ENCODE peak calls at places on chromosomes 16 and 17, in eight cellular contexts. S is naive thymus-derived CD4-positive, alpha-beta T cell; W is psoas muscle; R is breast epithelium; Q is adrenal gland; X is GM12878; K is CD8-positive, alpha-beta memory T cell; T is heart right ventricle. N is an unnamed sample.

GRCh38 chr17:65218261-65218660 is 81.1 kb downstream of the RGS9 start:
- DNase-seq in S (no peak), W (no peak), R (no peak), Q (no peak), X (no peak), K (no peak), T (no peak), N (no peak)

GRCh38 chr17:7982171-7982570 is 20.2 kb upstream of the GUCY2D start:
- DNase-seq in S (no peak), W (no peak), R (no peak), Q (no peak), X (no peak), K (no peak), T (no peak), N (no peak)

GRCh38 chr17:17681744-17682292 is 560 bp downstream of the RAI1 start:
- DNase-seq in S (peak), W (peak), R (no peak), Q (no peak), X (no peak), K (peak), T (peak), N (peak)

GRCh38 chr17:2174471-2175293 is 119.8 kb downstream of the HIC1 start:
- DNase-seq in S (no peak), W (peak), R (no peak), Q (peak), X (no peak), K (no peak), T (peak), N (no peak)

GRCh38 chr17:27956601-27957445 is 63.7 kb upstream of the LYRM9 start:
- DNase-seq in S (no peak), W (no peak), R (peak), Q (peak), X (no peak), K (no peak), T (no peak), N (peak)

GRCh38 chr17:79916991-79917901 is 78.0 kb upstream of the CBX4 start:
- DNase-seq in S (no peak), W (peak), R (no peak), Q (no peak), X (no peak), K (no peak), T (no peak), N (no peak)

GRCh38 chr17:33551075-33551474 is 258.0 kb upstream of the ASIC2 start:
- DNase-seq in S (no peak), W (no peak), R (no peak), Q (no peak), X (no peak), K (no peak), T (no peak), N (no peak)

GRCh38 chr16:21260870-21261791 is 17.0 kb downstream of the CRYM start:
- DNase-seq in S (no peak), W (no peak), R (no peak), Q (peak), X (no peak), K (no peak), T (no peak), N (peak)

GRCh38 chr17:60094754-60095153 is 16.0 kb upstream of the HEATR6 start:
- DNase-seq in S (no peak), W (no peak), R (no peak), Q (no peak), X (no peak), K (no peak), T (no peak), N (no peak)

GRCh38 chr16:29009050-29009837 is 24.4 kb downstream of the LAT start:
- DNase-seq in S (no peak), W (no peak), R (no peak), Q (no peak), X (no peak), K (no peak), T (no peak), N (no peak)

GRCh38 chr17:59706900-59707181 is 389 bp downstream of the PTRH2 start:
- DNase-seq in S (no peak), W (no peak), R (no peak), Q (no peak), X (no peak), K (no peak), T (no peak), N (no peak)

GRCh38 chr17:31327534-31328526 is 6.4 kb upstream of the EVI2A start:
- DNase-seq in S (no peak), W (no peak), R (no peak), Q (no peak), X (no peak), K (no peak), T (no peak), N (no peak)

GRCh38 chr17:55577687-55578086 is 66.4 kb upstream of the SMIM36 start:
- DNase-seq in S (peak), W (peak), R (no peak), Q (no peak), X (no peak), K (peak), T (peak), N (no peak)

GRCh38 chr17:62653002-62653830 is 25.7 kb downstream of the MRC2 start:
- DNase-seq in S (peak), W (peak), R (peak), Q (peak), X (peak), K (peak), T (peak), N (peak)

GRCh38 chr17:62819511-62820221 is 11.6 kb upstream of the MARCHF10 start:
- DNase-seq in S (no peak), W (peak), R (peak), Q (peak), X (no peak), K (no peak), T (peak), N (peak)

GRCh38 chr17:13311301-13311700 is 290.4 kb downstream of the HS3ST3A1 start:
- DNase-seq in S (no peak), W (no peak), R (peak), Q (no peak), X (no peak), K (no peak), T (no peak), N (no peak)

GRCh38 chr17:52957411-52957810 is 798.9 kb upstream of the CA10 start:
- DNase-seq in S (no peak), W (no peak), R (no peak), Q (no peak), X (no peak), K (no peak), T (no peak), N (no peak)

GRCh38 chr17:10792156-10792555 is 11.7 kb downstream of the TMEM238L start:
- DNase-seq in S (no peak), W (peak), R (peak), Q (no peak), X (no peak), K (no peak), T (no peak), N (no peak)

GRCh38 chr16:72468582-72468981 is 296.6 kb upstream of the PMFBP1 start:
- DNase-seq in S (no peak), W (no peak), R (no peak), Q (no peak), X (no peak), K (no peak), T (no peak), N (no peak)

GRCh38 chr17:46099865-46100264 is 93.4 kb downstream of the KANSL1 start:
- DNase-seq in S (no peak), W (no peak), R (no peak), Q (no peak), X (no peak), K (no peak), T (no peak), N (no peak)

GRCh38 chr16:52705192-52705591 is 158.2 kb upstream of the TOX3 start:
- DNase-seq in S (no peak), W (no peak), R (no peak), Q (no peak), X (no peak), K (no peak), T (no peak), N (peak)

GRCh38 chr16:79372504-79373184 is 227.9 kb downstream of the MAF start:
- DNase-seq in S (no peak), W (no peak), R (no peak), Q (peak), X (no peak), K (no peak), T (no peak), N (no peak)

GRCh38 chr16:2990891-2991290 is 10.6 kb upstream of the PKMYT1 start:
- DNase-seq in S (no peak), W (no peak), R (no peak), Q (no peak), X (no peak), K (no peak), T (no peak), N (no peak)

GRCh38 chr16:3739636-3740035 is 22.3 kb upstream of the TRAP1 start:
- DNase-seq in S (no peak), W (no peak), R (no peak), Q (no peak), X (no peak), K (no peak), T (no peak), N (no peak)

GRCh38 chr17:63450551-63450950 is 4.4 kb upstream of the CYB561 start:
- DNase-seq in S (no peak), W (no peak), R (no peak), Q (peak), X (no peak), K (no peak), T (no peak), N (no peak)

GRCh38 chr17:37239690-37240344 is 136.0 kb upstream of the C17orf78 start:
- DNase-seq in S (peak), W (no peak), R (no peak), Q (peak), X (no peak), K (no peak), T (no peak), N (peak)

GRCh38 chr16:26078971-26079370 is 387.2 kb downstream of the HS3ST4 start:
- DNase-seq in S (no peak), W (no peak), R (no peak), Q (no peak), X (no peak), K (no peak), T (no peak), N (peak)

GRCh38 chr17:78818932-78819331 is 21.7 kb downstream of the USP36 start:
- DNase-seq in S (peak), W (peak), R (no peak), Q (no peak), X (no peak), K (peak), T (no peak), N (peak)

GRCh38 chr17:82452162-82452561 is 1.6 kb upstream of the CYBC1 start:
- DNase-seq in S (no peak), W (no peak), R (no peak), Q (no peak), X (no peak), K (no peak), T (no peak), N (no peak)

GRCh38 chr17:869067-869466 is 86.9 kb downstream of the MRM3 start:
- DNase-seq in S (no peak), W (peak), R (no peak), Q (peak), X (no peak), K (no peak), T (peak), N (no peak)

GRCh38 chr16:20740901-20741491 is 622 bp downstream of the THUMPD1 start:
- DNase-seq in S (peak), W (peak), R (peak), Q (peak), X (peak), K (peak), T (peak), N (peak)

GRCh38 chr17:44095647-44096496 is 25.3 kb downstream of the G6PC3 start:
- DNase-seq in S (no peak), W (peak), R (no peak), Q (peak), X (no peak), K (no peak), T (peak), N (peak)

GRCh38 chr17:79658811-79659207 is 48.0 kb upstream of the RBFOX3 start:
- DNase-seq in S (no peak), W (no peak), R (no peak), Q (no peak), X (no peak), K (no peak), T (no peak), N (peak)

GRCh38 chr17:29918922-29919856 is 10.8 kb downstream of the SSH2 start:
- DNase-seq in S (no peak), W (no peak), R (no peak), Q (no peak), X (no peak), K (no peak), T (no peak), N (no peak)

GRCh38 chr16:51636913-51637743 is 486.1 kb upstream of the SALL1 start:
- DNase-seq in S (no peak), W (no peak), R (no peak), Q (no peak), X (no peak), K (no peak), T (no peak), N (peak)

DNA sequence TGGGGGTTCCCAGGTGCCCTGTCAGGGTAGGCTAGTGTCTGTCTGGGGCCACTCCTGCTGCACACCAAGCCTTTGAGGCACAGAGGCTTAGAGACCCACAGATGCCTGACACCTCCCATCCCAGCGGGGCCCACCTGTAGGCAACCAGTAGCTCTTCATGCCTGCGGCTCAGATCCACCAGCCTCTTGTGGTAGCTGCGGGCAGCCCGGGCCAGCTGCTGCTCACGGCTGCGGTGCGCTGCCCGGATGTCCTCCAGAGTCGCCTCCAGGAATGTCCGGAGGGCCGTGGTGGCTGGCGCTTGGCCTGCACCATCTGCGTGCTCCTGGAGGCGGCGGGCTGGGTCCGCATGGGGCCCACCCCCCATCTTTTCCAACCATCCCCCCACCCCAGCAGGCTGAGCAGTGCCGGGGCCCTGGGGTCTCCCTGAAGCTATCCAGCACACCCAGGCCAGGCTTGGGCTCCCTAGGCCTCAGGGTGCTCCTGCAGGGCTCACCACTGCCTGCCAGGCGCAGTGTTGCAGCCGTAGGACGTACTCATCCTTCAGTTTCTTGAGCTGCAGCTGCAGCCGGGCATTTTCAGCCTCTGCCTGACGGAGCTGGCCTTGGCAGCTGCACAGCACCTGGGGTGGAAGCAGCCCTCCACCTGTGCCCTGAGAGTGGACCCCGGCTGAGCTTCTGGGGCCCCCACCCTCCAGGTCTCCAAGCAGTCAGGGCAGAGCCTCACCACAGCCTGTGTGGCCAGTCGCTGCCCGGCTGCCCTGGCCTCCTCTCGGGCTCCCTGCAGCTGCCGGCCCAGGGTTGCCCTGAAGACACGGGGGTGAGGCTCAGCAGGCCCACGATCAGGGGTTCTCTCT is 1.8 kb downstream of the CCDC78 start:
- DNase-seq in S (no peak), W (no peak), R (no peak), Q (no peak), X (no peak), K (no peak), T (peak), N (no peak)
- H3K4me3 ChIP-seq in S (no peak), W (no peak), R (no peak), Q (no peak), X (no peak), K (no peak), T (no peak), N (no peak)

GRCh38 chr16:5188318-5189025 is 90.9 kb upstream of the EEF2KMT start:
- DNase-seq in S (no peak), W (no peak), R (no peak), Q (no peak), X (no peak), K (no peak), T (no peak), N (no peak)
- H3K27ac ChIP-seq in S (no peak), W (no peak), R (no peak), Q (no peak), X (no peak), K (no peak), T (no peak), N (no peak)

DNA sequence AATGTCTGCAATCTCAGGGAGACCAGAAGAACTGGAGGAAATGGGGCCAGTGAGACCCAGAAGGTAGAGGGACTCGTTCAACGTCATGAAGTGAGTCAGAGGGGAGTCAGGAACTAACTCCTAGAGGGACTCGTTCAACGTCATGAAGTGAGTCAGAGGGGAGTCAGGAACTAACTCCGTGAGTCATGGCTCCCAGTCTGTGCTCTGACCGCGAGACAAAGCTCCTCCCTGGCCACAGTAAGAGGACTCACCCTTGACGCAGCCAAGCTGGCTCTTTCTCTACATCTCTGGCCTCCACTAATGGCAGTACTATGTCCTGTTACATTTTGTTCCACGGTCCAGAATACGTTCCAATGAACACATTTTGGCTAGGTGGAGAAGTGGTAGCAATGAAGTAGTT is 902.5 kb downstream of the KCNJ2 start:
- DNase-seq in S (no peak), W (no peak), R (no peak), Q (peak), X (no peak), K (no peak), T (no peak), N (peak)
- H3K4me3 ChIP-seq in S (no peak), W (no peak), R (no peak), Q (no peak), X (no peak), K (no peak), T (no peak), N (no peak)

GRCh38 chr17:16322636-16323035 is 30.6 kb downstream of the CENPV start:
- DNase-seq in S (no peak), W (no peak), R (no peak), Q (no peak), X (no peak), K (no peak), T (no peak), N (no peak)

GRCh38 chr17:16327018-16327417 is 26.3 kb downstream of the CENPV start:
- DNase-seq in S (no peak), W (no peak), R (no peak), Q (no peak), X (no peak), K (no peak), T (no peak), N (no peak)

GRCh38 chr17:16319969-16320368 is 33.3 kb downstream of the CENPV start:
- DNase-seq in S (no peak), W (no peak), R (no peak), Q (no peak), X (no peak), K (no peak), T (no peak), N (no peak)

GRCh38 chr17:16328997-16329396 is 24.3 kb downstream of the CENPV start:
- DNase-seq in S (no peak), W (no peak), R (no peak), Q (no peak), X (no peak), K (no peak), T (no peak), N (peak)

DNA sequence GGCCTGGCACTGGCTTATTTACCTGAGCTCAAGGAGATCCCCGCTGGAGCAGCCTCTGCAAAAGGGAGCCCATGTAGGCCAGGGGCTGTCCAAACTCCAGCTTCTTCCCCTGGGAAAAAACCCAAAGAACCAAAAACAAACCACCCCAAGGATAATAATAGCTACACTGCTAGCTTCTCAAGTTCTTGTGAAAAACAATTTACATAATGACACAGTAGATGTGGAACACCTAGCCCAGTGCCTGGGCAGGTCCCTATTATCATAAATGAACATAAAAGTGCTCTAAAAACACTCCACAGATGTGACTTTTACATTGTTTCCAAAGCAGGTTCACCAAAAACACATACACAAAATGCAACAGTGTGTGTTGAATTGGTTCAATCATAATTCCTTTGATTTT is 27.3 kb downstream of the CENPV start:
- DNase-seq in S (no peak), W (no peak), R (no peak), Q (no peak), X (no peak), K (no peak), T (no peak), N (no peak)
- H3K27ac ChIP-seq in S (no peak), W (no peak), R (no peak), Q (no peak), X (no peak), K (no peak), T (no peak), N (no peak)

GRCh38 chr16:85927326-85927725 is 28.4 kb downstream of the IRF8 start:
- DNase-seq in S (no peak), W (no peak), R (no peak), Q (no peak), X (no peak), K (no peak), T (no peak), N (no peak)
- H3K4me3 ChIP-seq in S (no peak), W (no peak), R (no peak), Q (no peak), X (no peak), K (no peak), T (no peak), N (no peak)

GRCh38 chr17:71436479-71436878 is 684.3 kb upstream of the SOX9 start:
- DNase-seq in S (no peak), W (no peak), R (no peak), Q (no peak), X (no peak), K (no peak), T (no peak), N (no peak)

GRCh38 chr17:71440513-71440912 is 680.3 kb upstream of the SOX9 start:
- DNase-seq in S (no peak), W (no peak), R (no peak), Q (no peak), X (no peak), K (no peak), T (no peak), N (no peak)

GRCh38 chr17:71437176-71437575 is 683.6 kb upstream of the SOX9 start:
- DNase-seq in S (no peak), W (no peak), R (no peak), Q (no peak), X (no peak), K (no peak), T (no peak), N (no peak)

GRCh38 chr17:71441098-71441497 is 679.7 kb upstream of the SOX9 start:
- DNase-seq in S (no peak), W (no peak), R (no peak), Q (no peak), X (no peak), K (no peak), T (no peak), N (no peak)

DNA sequence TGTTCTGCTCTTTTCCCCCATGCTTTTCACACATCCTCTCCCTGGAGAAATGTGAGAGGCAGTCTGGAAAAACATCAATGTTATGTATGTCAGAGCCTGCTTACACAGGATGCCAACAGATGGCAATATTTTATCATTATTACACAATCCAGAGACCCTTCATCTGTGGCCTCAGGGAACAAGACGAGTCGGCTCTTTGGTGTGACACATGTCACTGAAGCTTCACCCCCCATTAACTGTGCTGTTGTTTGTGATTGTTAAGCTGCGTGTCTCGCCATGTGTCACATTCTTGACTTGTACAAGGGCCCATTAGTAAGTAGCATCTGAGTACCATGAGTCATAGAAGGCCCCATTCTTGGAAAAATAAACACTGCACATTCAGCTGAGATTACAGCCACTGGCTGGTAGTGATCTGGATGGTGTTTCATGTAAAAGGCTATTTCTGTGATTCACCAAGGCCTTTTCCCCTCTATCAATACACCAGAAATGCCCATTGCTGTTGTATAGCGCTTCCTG is 682.1 kb upstream of the SOX9 start:
- DNase-seq in S (no peak), W (no peak), R (no peak), Q (no peak), X (no peak), K (no peak), T (no peak), N (peak)
- H3K27ac ChIP-seq in S (no peak), W (no peak), R (no peak), Q (no peak), X (no peak), K (no peak), T (no peak), N (no peak)